ENCODE peak calls at places on chromosome 11, in nine cellular contexts. X, E, J, V, S, Q, T, N and G are unnamed samples.

GRCh38 chr11:117220568-117220967 is 11.3 kb downstream of the PCSK7 start:
- DNase-seq in N (no peak), X (no peak), V (no peak), E (no peak), S (no peak), J (no peak), T (no peak), Q (no peak), G (no peak)

GRCh38 chr11:107116358-107116757 is 98.1 kb upstream of the GUCY1A2 start:
- DNase-seq in V (no peak), E (peak), X (no peak), Q (no peak), N (no peak), S (no peak), J (no peak), T (no peak), G (no peak)

GRCh38 chr11:62666259-62666926 is 1.3 kb downstream of the CSKMT start:
- DNase-seq in E (no peak), J (no peak), X (no peak), N (no peak), Q (peak), T (no peak), S (peak), V (no peak), G (no peak)

GRCh38 chr11:125382211-125382807 is 113.8 kb downstream of the FEZ1 start:
- DNase-seq in V (no peak), X (no peak), Q (no peak), S (no peak), J (no peak), T (no peak), E (no peak), N (no peak), G (no peak)

GRCh38 chr11:9862981-9863380 is 199.1 kb downstream of the SWAP70 start:
- DNase-seq in N (no peak), X (no peak), T (no peak), E (peak), Q (peak), S (peak), V (no peak), J (no peak), G (peak)

GRCh38 chr11:70420008-70420464 is 21.7 kb downstream of the CTTN start:
- DNase-seq in J (no peak), X (no peak), V (no peak), N (no peak), S (no peak), E (peak), T (no peak), Q (no peak), G (peak)

GRCh38 chr11:104764718-104765045 is 133.6 kb downstream of the CASP12 start:
- DNase-seq in Q (no peak), X (peak), N (no peak), V (no peak), S (no peak), T (no peak), E (peak), J (no peak), G (no peak)

GRCh38 chr11:61518032-61518795 is 9.7 kb downstream of the LRRC10B start:
- DNase-seq in J (no peak), V (no peak), N (no peak), T (no peak), X (no peak), S (no peak), Q (no peak), E (no peak), G (no peak)

GRCh38 chr11:3002346-3002745 is 10.2 kb upstream of the NAP1L4 start:
- DNase-seq in T (no peak), S (no peak), E (no peak), Q (no peak), V (no peak), J (no peak), N (no peak), X (no peak), G (no peak)

GRCh38 chr11:119335655-119336543 is 1.6 kb downstream of the RNF26 start:
- DNase-seq in S (peak), E (no peak), T (no peak), N (no peak), X (no peak), V (no peak), Q (peak), J (no peak), G (no peak)

GRCh38 chr11:47765086-47765485 is 2.1 kb downstream of the FNBP4 start:
- DNase-seq in X (no peak), N (no peak), T (no peak), E (peak), S (no peak), J (no peak), V (no peak), Q (no peak), G (no peak)

GRCh38 chr11:91749231-91749630 is 475.4 kb upstream of the FAT3 start:
- DNase-seq in X (no peak), Q (no peak), S (peak), E (no peak), N (no peak), V (no peak), T (no peak), J (no peak), G (no peak)

GRCh38 chr11:73645570-73645969 is 811 bp upstream of the PLEKHB1 start:
- DNase-seq in J (peak), T (no peak), N (no peak), X (no peak), V (no peak), S (no peak), Q (no peak), E (no peak), G (no peak)

GRCh38 chr11:45606514-45607024 is 58.9 kb downstream of the CHST1 start:
- DNase-seq in V (no peak), T (no peak), E (no peak), J (peak), Q (peak), X (no peak), S (no peak), N (no peak), G (no peak)